ENCODE peak calls at places on chromosomes 3 and 15, in four cellular contexts. R is HCT116, I is HepG2, E is K562. D is an unnamed sample.
A peak's percentile ranks its signal among the peaks of the same experiment; 100 is the strongest.

GRCh38 chr3:140022061-140022781 is 87.2 kb downstream of the CLSTN2 start:
- DNase-seq in R (no peak), I (no peak), E (no peak), D (no peak)

GRCh38 chr15:39110336-39110735 is 470.5 kb upstream of the THBS1 start:
- DNase-seq in R (no peak), I (no peak), E (no peak), D (no peak)

GRCh38 chr3:171284308-171285075 is 175.7 kb downstream of the TNIK start:
- DNase-seq in R (peak; percentile 51), I (no peak), E (no peak), D (peak; percentile 18)

GRCh38 chr3:143596957-143597642 is 251.2 kb downstream of the SLC9A9 start:
- DNase-seq in R (no peak), I (no peak), E (peak; percentile 37), D (no peak)

GRCh38 chr3:105715372-105715771 is 153.4 kb downstream of the CBLB start:
- DNase-seq in R (no peak), I (no peak), E (no peak), D (no peak)

GRCh38 chr3:45185052-45185451 is 38.9 kb upstream of the CDCP1 start:
- DNase-seq in R (no peak), I (no peak), E (no peak), D (no peak)

GRCh38 chr15:83443076-83443847 is 3.9 kb upstream of the SH3GL3 start:
- DNase-seq in R (no peak), I (no peak), E (no peak), D (no peak)

GRCh38 chr3:54168451-54168850 is 46.1 kb downstream of the CACNA2D3 start:
- DNase-seq in R (no peak), I (no peak), E (no peak), D (no peak)

GRCh38 chr3:12180218-12180617 is 21.5 kb upstream of the TIMP4 start:
- DNase-seq in R (peak; percentile 44), I (no peak), E (no peak), D (no peak)

GRCh38 chr3:148360046-148360445 is 337.7 kb upstream of the AGTR1 start:
- DNase-seq in R (no peak), I (no peak), E (no peak), D (no peak)

GRCh38 chr3:129439381-129439816 is 349 bp downstream of the MBD4 start:
- DNase-seq in R (no peak), I (no peak), E (peak; percentile 61), D (no peak)

GRCh38 chr3:143199998-143200909 is 80.7 kb downstream of the CHST2 start:
- DNase-seq in R (no peak), I (no peak), E (no peak), D (no peak)

GRCh38 chr3:135907422-135908165 is 57.9 kb upstream of the PPP2R3A start:
- DNase-seq in R (no peak), I (no peak), E (no peak), D (no peak)

GRCh38 chr15:36775209-36775608 is 195.8 kb downstream of the CDIN1 start:
- DNase-seq in R (no peak), I (no peak), E (no peak), D (no peak)

GRCh38 chr3:28081533-28081947 is 159.9 kb upstream of the CMC1 start:
- DNase-seq in R (no peak), I (no peak), E (no peak), D (no peak)

GRCh38 chr15:85615930-85616329 is 178.8 kb downstream of the KLHL25 start:
- DNase-seq in R (peak; percentile 6), I (peak; percentile 43), E (peak; percentile 13), D (no peak)

GRCh38 chr3:133935843-133936825 is 40.5 kb upstream of the RAB6B start:
- DNase-seq in R (no peak), I (no peak), E (no peak), D (no peak)

GRCh38 chr3:72299321-72299802 is 514.4 kb upstream of the PROK2 start:
- DNase-seq in R (peak; percentile 28), I (no peak), E (no peak), D (no peak)

GRCh38 chr3:133042778-133043177 is 4.6 kb downstream of the TMEM108 start:
- DNase-seq in R (no peak), I (no peak), E (no peak), D (no peak)

GRCh38 chr3:14768881-14769280 is 49.9 kb upstream of the FGD5 start:
- DNase-seq in R (no peak), I (no peak), E (no peak), D (no peak)

GRCh38 chr3:122102191-122102935 is 47.2 kb downstream of the CD86 start:
- DNase-seq in R (no peak), I (no peak), E (no peak), D (no peak)

GRCh38 chr3:120506828-120507774 is 56.3 kb upstream of the FSTL1 start:
- DNase-seq in R (peak; percentile 13), I (peak; percentile 32), E (peak; percentile 18), D (no peak)

GRCh38 chr3:54358327-54358726 is 236.0 kb downstream of the CACNA2D3 start:
- DNase-seq in R (no peak), I (no peak), E (no peak), D (no peak)

GRCh38 chr3:176351408-176351807 is 845.9 kb downstream of the TBL1XR1 start:
- DNase-seq in R (no peak), I (no peak), E (no peak), D (no peak)

GRCh38 chr15:23565395-23566069 is at the start of gene MKRN3:
- DNase-seq in R (peak; percentile 87), I (peak; percentile 44), E (peak; percentile 88), D (peak; percentile 66)
- TF ChIP-seq REST in R (no peak), I (no peak), E (no peak), D (no peak)

GRCh38 chr15:66505430-66505811 is 295 bp downstream of the ZWILCH start:
- DNase-seq in R (no peak), I (no peak), E (no peak), D (no peak)

GRCh38 chr15:66503780-66504562 is 684 bp downstream of the RPL4 start:
- DNase-seq in R (no peak), I (no peak), E (no peak), D (no peak)

GRCh38 chr15:66505818-66506217 is 692 bp downstream of the ZWILCH start:
- DNase-seq in R (no peak), I (no peak), E (no peak), D (no peak)

GRCh38 chr15:66502491-66502890 is 2.2 kb downstream of the RPL4 start:
- DNase-seq in R (no peak), I (no peak), E (no peak), D (no peak)

DNA sequence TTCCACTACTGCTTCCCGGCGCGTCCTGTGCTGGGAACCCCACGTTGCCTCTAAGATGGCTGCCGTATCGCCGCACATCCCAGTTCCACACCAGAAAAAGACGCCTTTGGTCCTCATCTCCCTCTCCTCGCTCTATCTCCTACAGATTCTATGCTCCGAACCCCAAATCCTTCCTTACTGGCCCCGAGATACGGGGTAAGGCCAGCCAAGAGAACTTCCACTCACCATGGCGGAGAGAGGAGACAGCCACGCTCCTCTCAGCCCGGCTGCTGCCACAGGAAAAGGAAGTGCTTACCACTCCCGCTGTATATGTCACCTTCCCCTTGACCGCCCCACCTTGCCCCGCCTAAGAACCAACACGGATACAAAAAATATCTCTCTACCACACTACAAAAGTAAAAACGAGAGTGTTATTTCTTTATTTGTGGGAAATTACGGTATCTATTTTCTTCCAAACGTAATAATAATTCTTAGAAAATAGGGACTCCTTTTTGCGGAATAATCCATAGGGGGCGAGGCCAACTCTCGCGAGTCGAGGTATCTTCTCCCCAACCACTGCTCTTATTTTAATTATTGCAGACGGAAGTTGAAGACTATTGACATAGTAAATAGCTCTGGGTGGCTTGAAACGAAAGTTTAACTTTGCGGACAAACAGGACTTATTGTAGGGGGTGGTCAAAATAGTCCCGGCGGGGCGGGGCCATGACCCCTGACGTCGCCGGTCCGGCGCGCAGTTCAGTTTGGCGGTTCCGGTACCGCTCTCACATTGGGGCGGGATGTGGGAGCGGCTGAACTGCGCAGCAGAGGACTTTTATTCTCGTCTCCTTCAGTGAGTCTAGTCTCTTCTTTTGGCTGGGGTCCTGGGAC is at the start of the genes RPL4 and ZWILCH:
- DNase-seq in R (peak; percentile 76), I (peak; percentile 97), E (peak; percentile 83), D (peak; percentile 82)
- TF ChIP-seq TCF7L2 in R (no peak), I (no peak), E (no peak), D (peak; percentile 53)

GRCh38 chr15:69452702-69453513 is at the start of gene RPLP1:
- DNase-seq in R (peak; percentile 81), I (no peak), E (peak; percentile 99), D (peak; percentile 90)
- TF ChIP-seq REST in R (no peak), I (peak; percentile 82), E (no peak), D (peak; percentile 28)

GRCh38 chr15:49620174-49620573 is 444 bp downstream of the FAM227B start:
- DNase-seq in R (no peak), I (no peak), E (no peak), D (no peak)
- TF ChIP-seq TCF7L2 in R (no peak), I (no peak), E (no peak), D (no peak)

DNA sequence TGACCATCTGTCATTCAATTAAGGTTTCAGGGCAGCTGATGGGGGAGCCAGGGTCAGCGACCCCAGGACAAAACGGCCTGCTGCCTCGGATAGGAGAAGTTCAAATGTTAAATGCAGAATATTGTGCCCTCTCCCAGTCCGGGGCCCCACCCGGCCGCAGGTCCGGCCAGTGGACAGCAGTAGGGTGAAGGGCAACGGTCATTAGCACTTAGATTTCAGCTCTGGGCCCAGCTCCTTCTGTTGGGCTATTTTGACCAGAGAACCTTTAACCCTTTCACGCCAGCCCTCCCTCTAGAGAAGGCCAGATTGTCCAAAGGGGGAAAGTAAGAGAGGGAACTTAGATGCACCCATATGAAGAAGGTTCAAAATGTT is 16.1 kb upstream of the ONECUT1 start:
- DNase-seq in R (no peak), I (no peak), E (no peak), D (no peak)
- TF ChIP-seq REST in R (no peak), I (no peak), E (no peak), D (no peak)

GRCh38 chr15:25946241-25946786 is 83.2 kb upstream of the ATP10A start:
- DNase-seq in R (no peak), I (no peak), E (no peak), D (no peak)

GRCh38 chr15:25947336-25948080 is 84.4 kb upstream of the ATP10A start:
- DNase-seq in R (no peak), I (no peak), E (no peak), D (no peak)

GRCh38 chr15:25939122-25939521 is 76.0 kb upstream of the ATP10A start:
- DNase-seq in R (no peak), I (no peak), E (no peak), D (no peak)

GRCh38 chr15:25944386-25944785 is 81.3 kb upstream of the ATP10A start:
- DNase-seq in R (no peak), I (no peak), E (no peak), D (no peak)

DNA sequence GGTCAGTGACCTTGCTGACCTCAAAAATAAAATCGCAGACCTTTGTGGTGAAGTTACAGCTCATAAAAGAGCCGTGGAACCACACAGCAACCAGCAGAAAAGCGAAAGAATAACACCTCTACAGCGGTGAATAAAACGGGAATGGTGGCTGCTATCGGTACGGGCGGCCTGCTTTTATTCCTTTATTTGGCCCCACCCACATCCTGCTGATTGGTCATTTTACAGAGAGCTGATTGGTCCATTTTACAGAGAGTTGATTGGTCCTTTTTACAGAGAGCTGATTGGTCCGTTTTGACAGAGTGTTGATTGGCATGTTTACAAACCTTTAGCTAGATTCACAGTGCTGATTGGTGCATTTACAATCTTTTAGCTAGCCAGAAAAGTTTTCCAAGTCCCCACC is 80.7 kb upstream of the ATP10A start:
- DNase-seq in R (no peak), I (no peak), E (no peak), D (no peak)
- TF ChIP-seq TCF7L2 in R (no peak), I (no peak), E (no peak), D (no peak)